ENCODE peak calls at places on chromosomes 5 and 9, in eight cellular contexts. L is Caco-2; R is left lung; W is activated CD8-positive, alpha-beta T cell treated with anti-CD3 and anti-CD28 coated beads for 36 hours; X is activated B cell treated with CpG ODN at 0.5 μM for 24 hours; S is astrocyte of the cerebellum; O is cardiac fibroblast; Z is pancreas. F is an unnamed sample.

GRCh38 chr9:87656485-87656884 is 69.4 kb upstream of the CTSL start:
- DNase-seq in L (no peak), X (no peak), W (no peak), Z (no peak), R (no peak), O (peak; percentile 52), S (no peak), F (no peak)

GRCh38 chr5:138273834-138274188 is 610 bp downstream of the GFRA3 start:
- DNase-seq in X (no peak), W (no peak), L (no peak), R (no peak), O (no peak), Z (no peak), S (no peak), F (no peak)

GRCh38 chr5:93273176-93273575 is 307.8 kb downstream of the NR2F1-AS1 start:
- DNase-seq in O (peak; percentile 77), L (no peak), Z (no peak), W (no peak), R (no peak), X (no peak), S (peak; percentile 38), F (no peak)

GRCh38 chr9:100350188-100350587 is 2.6 kb downstream of the TEX10 start:
- DNase-seq in O (no peak), L (no peak), X (no peak), Z (no peak), W (no peak), S (no peak), R (no peak), F (no peak)

GRCh38 chr5:51990241-51990640 is 607.0 kb downstream of the ISL1 start:
- DNase-seq in Z (no peak), W (no peak), O (no peak), L (no peak), X (no peak), S (no peak), R (no peak), F (no peak)

GRCh38 chr5:9544056-9544455 is 1.8 kb downstream of the SEMA5A start:
- DNase-seq in Z (no peak), R (no peak), O (no peak), W (no peak), S (no peak), X (no peak), L (no peak), F (no peak)

GRCh38 chr5:2865856-2866546 is 114.5 kb upstream of the IRX2 start:
- DNase-seq in O (no peak), X (no peak), R (no peak), S (no peak), L (no peak), W (no peak), Z (no peak), F (no peak)

GRCh38 chr9:89247431-89248370 is 63.3 kb upstream of the CKS2 start:
- DNase-seq in O (peak; percentile 56), S (no peak), L (no peak), W (no peak), X (no peak), Z (no peak), R (no peak), F (no peak)

GRCh38 chr9:7560669-7561305 is 238.8 kb downstream of the DMAC1 start:
- DNase-seq in W (no peak), L (no peak), O (no peak), S (no peak), X (no peak), Z (no peak), R (no peak), F (no peak)

GRCh38 chr5:171336486-171337206 is 27.6 kb downstream of the TLX3 start:
- DNase-seq in S (peak; percentile 34), L (peak; percentile 50), Z (peak; percentile 41), X (no peak), O (peak; percentile 76), R (peak; percentile 47), W (peak; percentile 51), F (no peak)

GRCh38 chr5:73189816-73190451 is 16.9 kb downstream of the TMEM174 start:
- DNase-seq in X (no peak), L (peak; percentile 23), O (peak; percentile 54), S (peak; percentile 69), R (no peak), W (peak; percentile 11), Z (no peak), F (no peak)

GRCh38 chr5:109191153-109191558 is 218.6 kb downstream of the PJA2 start:
- DNase-seq in S (peak; percentile 13), W (peak; percentile 5), O (peak; percentile 72), R (no peak), L (no peak), X (no peak), Z (no peak), F (no peak)

GRCh38 chr9:37650873-37651768 is at the start of gene FRMPD1:
- DNase-seq in S (no peak), Z (peak; percentile 73), R (peak; percentile 46), W (peak; percentile 56), X (peak; percentile 72), L (peak; percentile 83), O (peak; percentile 23), F (no peak)
- TF ChIP-seq CTCF in S (no peak), Z (no peak), R (no peak), W (no peak), X (no peak), L (no peak), O (no peak), F (no peak)

GRCh38 chr5:150525163-150525562 is 17.2 kb downstream of the NDST1 start:
- DNase-seq in L (no peak), R (no peak), S (no peak), W (no peak), O (no peak), Z (no peak), X (no peak), F (no peak)

GRCh38 chr5:150525781-150526180 is 17.9 kb downstream of the NDST1 start:
- DNase-seq in R (no peak), L (no peak), X (no peak), O (no peak), S (no peak), W (no peak), Z (no peak), F (no peak)

GRCh38 chr5:150521939-150522503 is 14.1 kb downstream of the NDST1 start:
- DNase-seq in R (no peak), X (no peak), Z (no peak), L (no peak), W (no peak), S (no peak), O (no peak), F (no peak)

GRCh38 chr5:150522504-150523464 is 14.9 kb downstream of the NDST1 start:
- DNase-seq in Z (no peak), S (no peak), R (peak; percentile 57), O (no peak), L (peak; percentile 80), X (no peak), W (no peak), F (no peak)

DNA sequence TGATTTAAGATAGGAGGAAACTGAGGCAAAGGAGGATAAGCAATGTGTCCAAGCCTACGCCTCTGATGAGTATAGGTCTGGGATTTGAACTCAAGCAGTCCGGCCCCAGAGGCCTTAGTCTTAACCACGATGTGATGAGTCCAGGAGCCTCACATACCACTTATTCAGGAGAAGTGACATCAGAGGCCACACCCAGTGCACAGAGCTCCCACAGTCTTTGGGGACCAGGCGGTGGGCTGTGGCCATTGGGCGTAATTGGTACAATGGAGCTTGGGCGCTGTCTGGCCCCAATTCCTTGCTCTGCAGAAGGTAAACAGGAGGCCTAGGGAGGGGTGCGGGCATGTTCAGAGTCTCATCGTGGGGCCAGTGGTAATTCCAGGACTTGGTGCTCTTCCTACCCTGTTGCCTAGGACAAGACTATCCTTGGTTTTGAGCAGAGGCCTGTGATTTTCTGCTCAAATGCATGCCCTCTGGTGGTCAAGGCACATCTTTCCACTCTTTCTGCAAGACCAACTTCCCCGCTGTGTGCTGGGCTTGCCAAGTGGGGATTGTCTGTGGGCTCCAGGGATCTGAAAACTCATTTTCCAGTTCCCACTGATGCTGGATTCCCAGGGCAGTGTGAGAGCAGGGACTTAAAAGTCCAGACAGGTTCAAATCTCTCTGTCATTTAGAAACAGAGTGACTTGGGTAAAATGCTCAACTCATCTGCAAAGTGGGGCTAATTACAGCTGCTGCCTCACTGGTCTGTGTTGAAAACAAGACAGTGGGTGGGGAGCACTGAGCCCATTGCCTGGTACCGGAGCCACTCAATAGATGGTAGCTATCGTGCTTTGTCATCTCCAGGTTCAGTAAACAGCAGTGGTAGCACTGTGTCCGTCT is 15.8 kb downstream of the NDST1 start:
- DNase-seq in X (no peak), L (peak; percentile 69), O (peak; percentile 86), S (peak; percentile 75), Z (no peak), R (no peak), W (peak; percentile 35), F (no peak)
- TF ChIP-seq CTCF in X (no peak), L (peak; percentile 65), O (peak; percentile 71), S (peak; percentile 81), Z (no peak), R (peak; percentile 54), W (peak; percentile 35), F (peak; percentile 69)

GRCh38 chr5:150989695-150990094 is 30.7 kb upstream of the GPX3 start:
- DNase-seq in L (no peak), W (peak; percentile 44), X (no peak), R (no peak), Z (no peak), S (no peak), O (peak; percentile 10), F (no peak)
- TF ChIP-seq CTCF in L (no peak), W (peak; percentile 22), X (no peak), R (no peak), Z (no peak), S (no peak), O (peak; percentile 23), F (no peak)

GRCh38 chr9:96062051-96062450 is 186.6 kb downstream of the ERCC6L2 start:
- DNase-seq in S (no peak), X (no peak), R (no peak), L (no peak), W (no peak), O (peak; percentile 12), Z (no peak), F (peak; percentile 51)

GRCh38 chr9:96058218-96058617 is 182.7 kb downstream of the ERCC6L2 start:
- DNase-seq in O (no peak), W (no peak), Z (no peak), L (no peak), X (no peak), R (no peak), S (no peak), F (no peak)

GRCh38 chr9:96064838-96065481 is 189.5 kb downstream of the ERCC6L2 start:
- DNase-seq in W (no peak), Z (no peak), X (no peak), R (no peak), S (no peak), L (no peak), O (no peak), F (no peak)

GRCh38 chr9:96062854-96063253 is 187.4 kb downstream of the ERCC6L2 start:
- DNase-seq in S (no peak), X (no peak), L (peak; percentile 55), O (no peak), Z (no peak), R (no peak), W (no peak), F (no peak)

DNA sequence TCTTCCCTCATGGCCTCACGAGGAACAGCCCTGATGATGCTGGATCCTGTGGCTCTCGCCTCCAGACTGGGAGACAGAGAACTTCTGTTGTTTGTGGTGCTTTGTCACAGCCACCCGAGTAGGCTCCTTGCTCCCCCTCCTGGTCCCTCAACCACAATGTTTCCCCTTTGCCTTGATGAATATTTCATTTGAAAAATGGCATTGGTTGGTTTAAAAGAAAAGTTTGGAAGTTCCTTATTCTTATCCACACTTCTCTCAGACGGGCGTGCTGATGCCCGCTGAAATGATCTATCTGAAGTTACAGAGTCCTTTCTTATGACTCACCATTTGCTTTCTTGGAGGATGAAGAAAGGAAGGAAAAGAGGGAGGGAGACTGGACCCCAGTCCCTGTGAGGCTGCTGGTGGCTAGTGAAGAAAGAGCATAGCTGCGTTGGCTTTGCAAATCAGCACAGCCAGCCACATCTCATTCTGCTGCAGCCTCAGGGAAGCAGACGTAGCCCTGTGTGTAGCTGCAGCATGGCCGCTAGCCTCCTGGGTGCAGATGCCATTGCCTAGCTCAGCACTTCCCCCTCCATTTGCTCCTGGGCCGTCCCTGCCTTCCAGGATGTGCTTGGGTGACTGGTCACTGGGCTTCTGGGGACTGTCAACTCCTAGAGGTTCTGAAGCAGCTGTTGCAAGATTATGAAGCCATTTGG is 185.9 kb downstream of the ERCC6L2 start:
- DNase-seq in W (peak; percentile 68), S (peak; percentile 28), O (peak; percentile 59), Z (no peak), R (no peak), X (no peak), L (peak; percentile 43), F (peak; percentile 60)
- TF ChIP-seq CTCF in W (peak; percentile 44), S (peak; percentile 53), O (peak; percentile 59), Z (peak; percentile 41), R (no peak), X (no peak), L (no peak), F (peak; percentile 65)

F was measured in CD14-positive monocyte.